ENCODE peak calls at places on chromosomes 2 and 18, in seven cellular contexts. C is AG10803, T is C1 segment of cervical spinal cord, A is occipital lobe, W is iris pigment epithelial cell, R is T-helper 2 cell, U is WERI-Rb-1. N is an unnamed sample.

GRCh38 chr2:240925576-240926515 is 19.7 kb downstream of the CROCC2 start:
- DNase-seq in C (no peak), T (no peak), A (no peak), W (no peak), R (no peak), U (peak), N (no peak)

GRCh38 chr2:147030966-147031760 is 813.7 kb upstream of the ACVR2A start:
- DNase-seq in C (no peak), T (no peak), A (no peak), W (peak), R (no peak), U (no peak), N (no peak)

GRCh38 chr2:214215107-214215506 is 195.7 kb upstream of the VWC2L start:
- DNase-seq in C (no peak), T (no peak), A (no peak), W (no peak), R (no peak), U (no peak), N (no peak)

GRCh38 chr2:55500025-55500424 is 19.5 kb upstream of the CFAP36 start:
- DNase-seq in C (peak), T (no peak), A (no peak), W (peak), R (no peak), U (no peak), N (peak)

GRCh38 chr18:44725300-44726096 is 44.8 kb downstream of the SETBP1 start:
- DNase-seq in C (peak), T (no peak), A (no peak), W (peak), R (peak), U (no peak), N (peak)

GRCh38 chr2:9380702-9381628 is 42.4 kb downstream of the ITGB1BP1 start:
- DNase-seq in C (peak), T (no peak), A (no peak), W (peak), R (no peak), U (peak), N (peak)

GRCh38 chr2:122027510-122028217 is 272.2 kb downstream of the TSN start:
- DNase-seq in C (no peak), T (no peak), A (no peak), W (no peak), R (no peak), U (no peak), N (no peak)

GRCh38 chr2:233430651-233431050 is 76.4 kb downstream of the DGKD start:
- DNase-seq in C (no peak), T (no peak), A (no peak), W (no peak), R (no peak), U (no peak), N (no peak)

GRCh38 chr2:220469201-220469600 is 841.8 kb downstream of the SLC4A3 start:
- DNase-seq in C (peak), T (no peak), A (no peak), W (peak), R (no peak), U (no peak), N (no peak)